ENCODE peak calls at places on chromosomes 7 and 10, in ten cellular contexts. U is RWPE1, T is body of pancreas, L is fibroblast of lung, V is progenitor cell of endocrine pancreas, J is fibroblast of mammary gland, I is nephron progenitor cell, W is astrocyte of the spinal cord, B is HL-60, Y is PC-3. E is an unnamed sample.

GRCh38 chr10:31929986-31930675 is 1.5 kb upstream of the ARHGAP12 start:
- DNase-seq in Y (no peak), I (no peak), L (peak), W (peak), J (peak), T (no peak), U (no peak), B (peak), V (no peak), E (no peak)

GRCh38 chr10:42836771-42837468 is 54.3 kb downstream of the BMS1 start:
- DNase-seq in Y (peak), W (peak), J (peak), T (peak), U (peak), B (no peak), V (no peak), L (peak), I (no peak), E (peak)

GRCh38 chr10:35506741-35507140 is 98.4 kb upstream of the GJD4 start:
- DNase-seq in B (no peak), W (no peak), U (no peak), J (no peak), T (no peak), V (no peak), L (no peak), I (no peak), Y (no peak), E (no peak)

GRCh38 chr7:50560865-50561351 is 4.3 kb downstream of the DDC start:
- DNase-seq in B (no peak), V (no peak), T (peak), L (no peak), J (no peak), Y (no peak), I (peak), U (no peak), W (no peak), E (no peak)

GRCh38 chr7:82323806-82324205 is 119.8 kb downstream of the CACNA2D1 start:
- DNase-seq in B (no peak), I (no peak), J (no peak), W (no peak), L (no peak), Y (no peak), T (no peak), V (no peak), U (no peak), E (no peak)

GRCh38 chr10:17007836-17008235 is 121.8 kb downstream of the CUBN start:
- DNase-seq in B (no peak), I (no peak), U (no peak), W (no peak), V (no peak), T (no peak), J (no peak), L (peak), Y (no peak), E (no peak)

GRCh38 chr7:30752979-30753378 is 1.0 kb downstream of the INMT start:
- DNase-seq in Y (no peak), L (peak), W (peak), V (no peak), T (peak), B (no peak), I (no peak), U (no peak), J (peak), E (peak)

GRCh38 chr10:44965651-44966097 is 6.1 kb downstream of the RASSF4 start:
- DNase-seq in V (no peak), J (no peak), U (no peak), Y (no peak), L (no peak), T (no peak), B (no peak), I (no peak), W (no peak), E (no peak)

GRCh38 chr10:110387983-110388681 is 83.4 kb upstream of the SMNDC1 start:
- DNase-seq in T (no peak), J (peak), W (no peak), U (no peak), V (no peak), I (no peak), L (peak), B (no peak), Y (no peak), E (no peak)

GRCh38 chr7:82050792-82051191 is 280.9 kb upstream of the HGF start:
- DNase-seq in I (no peak), T (no peak), V (no peak), U (no peak), W (peak), J (peak), Y (peak), L (peak), B (no peak), E (no peak)

GRCh38 chr7:153507885-153508284 is 544.3 kb upstream of the DPP6 start:
- DNase-seq in V (no peak), W (no peak), L (no peak), B (no peak), Y (no peak), J (no peak), I (no peak), T (no peak), U (no peak), E (no peak)

GRCh38 chr10:18164771-18165361 is 24.6 kb downstream of the CACNB2 start:
- DNase-seq in T (peak), J (peak), I (no peak), Y (peak), L (peak), B (no peak), W (peak), V (no peak), U (no peak), E (no peak)

GRCh38 chr7:124152859-124153692 is 120.2 kb upstream of the TMEM229A start:
- DNase-seq in J (peak), L (peak), T (peak), V (no peak), I (peak), U (peak), Y (peak), W (peak), B (no peak), E (no peak)

GRCh38 chr7:98014830-98015229 is 24.8 kb upstream of the OCM2 start:
- DNase-seq in W (no peak), I (no peak), V (no peak), T (no peak), U (no peak), L (no peak), J (no peak), Y (no peak), B (no peak), E (no peak)

GRCh38 chr10:75303045-75303777 is 67.5 kb upstream of the COMTD1 start:
- DNase-seq in T (no peak), L (no peak), V (no peak), Y (no peak), J (no peak), U (no peak), W (no peak), I (no peak), B (no peak), E (no peak)

GRCh38 chr7:45240187-45240776 is 82.7 kb downstream of the RAMP3 start:
- DNase-seq in L (no peak), U (peak), J (no peak), T (no peak), B (no peak), Y (peak), V (no peak), W (no peak), I (no peak), E (no peak)

GRCh38 chr7:101608772-101609713 is 20.1 kb downstream of the MYL10 start:
- DNase-seq in L (no peak), Y (peak), W (no peak), I (no peak), J (no peak), V (no peak), T (peak), B (no peak), U (peak), E (peak)

GRCh38 chr7:121557034-121557892 is 161.2 kb upstream of the FAM3C start:
- DNase-seq in V (no peak), I (no peak), W (peak), T (no peak), U (no peak), B (no peak), J (peak), Y (peak), L (no peak), E (peak)

GRCh38 chr10:59176241-59177030 is at the start of gene PHYHIPL:
- DNase-seq in Y (no peak), U (peak), T (peak), L (no peak), V (peak), W (no peak), B (no peak), I (peak), J (no peak), E (no peak)

GRCh38 chr10:77742172-77742571 is 104.6 kb upstream of the KCNMA1 start:
- DNase-seq in V (no peak), W (no peak), Y (no peak), U (no peak), L (no peak), B (no peak), T (no peak), I (no peak), J (no peak), E (no peak)

GRCh38 chr10:5968681-5969453 is 8.5 kb downstream of the IL15RA start:
- DNase-seq in T (peak), Y (no peak), U (no peak), B (no peak), W (no peak), J (no peak), I (no peak), V (peak), L (no peak), E (no peak)

GRCh38 chr10:109894516-109894915 is 28.8 kb downstream of the XPNPEP1 start:
- DNase-seq in J (peak), L (peak), W (peak), B (peak), V (no peak), U (peak), I (no peak), T (peak), Y (no peak), E (peak)

GRCh38 chr10:95312264-95312663 is 21.5 kb upstream of the PDLIM1 start:
- DNase-seq in I (no peak), B (no peak), J (no peak), L (no peak), Y (no peak), T (peak), V (no peak), U (no peak), W (no peak), E (no peak)

GRCh38 chr7:45975847-45976484 is 54.9 kb upstream of the IGFBP3 start:
- DNase-seq in J (no peak), L (no peak), V (no peak), I (no peak), U (no peak), T (no peak), W (no peak), Y (no peak), B (no peak), E (no peak)

GRCh38 chr7:51141451-51141971 is 175.1 kb downstream of the COBL start:
- DNase-seq in I (no peak), W (peak), V (no peak), L (peak), U (peak), T (peak), J (peak), Y (peak), B (no peak), E (no peak)

GRCh38 chr10:63711361-63711760 is 190.2 kb downstream of the REEP3 start:
- DNase-seq in U (no peak), I (no peak), Y (peak), V (no peak), T (peak), L (peak), B (no peak), W (peak), J (peak), E (no peak)

GRCh38 chr7:155224116-155224811 is 73.4 kb upstream of the INSIG1 start:
- DNase-seq in I (no peak), T (no peak), Y (no peak), J (no peak), U (no peak), B (no peak), W (no peak), L (no peak), V (no peak), E (no peak)

GRCh38 chr10:22042557-22043326 is 39.2 kb upstream of the DNAJC1 start:
- DNase-seq in V (no peak), B (no peak), T (no peak), Y (no peak), J (no peak), W (peak), I (no peak), U (no peak), L (no peak), E (no peak)

GRCh38 chr7:33764752-33765451 is 140.4 kb upstream of the BMPER start:
- DNase-seq in L (peak), W (peak), J (peak), Y (peak), T (peak), V (no peak), U (no peak), B (no peak), I (no peak), E (no peak)

GRCh38 chr10:44030132-44030531 is 354.8 kb downstream of the CXCL12 start:
- DNase-seq in B (peak), T (no peak), L (no peak), V (no peak), Y (peak), J (no peak), U (no peak), I (no peak), W (no peak), E (no peak)

GRCh38 chr7:2010101-2010500 is 222.6 kb downstream of the MAD1L1 start:
- DNase-seq in Y (no peak), J (no peak), U (no peak), B (no peak), T (no peak), L (no peak), V (no peak), W (no peak), I (no peak), E (no peak)

GRCh38 chr10:119750391-119751230 is 24.8 kb downstream of the INPP5F start:
- DNase-seq in L (peak), W (peak), Y (peak), U (peak), J (peak), T (peak), I (peak), B (peak), V (peak), E (peak)

GRCh38 chr10:121531830-121532178 is 66.4 kb downstream of the FGFR2 start:
- DNase-seq in T (no peak), B (no peak), V (no peak), Y (no peak), I (no peak), W (no peak), L (no peak), J (no peak), U (no peak), E (no peak)

GRCh38 chr10:55629792-55630490 is 731.1 kb downstream of the ZWINT start:
- DNase-seq in I (peak), T (peak), U (peak), Y (peak), J (peak), L (peak), V (peak), B (no peak), W (peak), E (no peak)

GRCh38 chr10:22386396-22386928 is 41.2 kb downstream of the SPAG6 start:
- DNase-seq in L (no peak), I (peak), J (no peak), B (peak), Y (no peak), T (no peak), V (no peak), W (no peak), U (no peak), E (no peak)

GRCh38 chr7:149202831-149203231 is 7.5 kb downstream of the ZNF282 start:
- DNase-seq in V (no peak), L (no peak), J (peak), U (no peak), W (peak), T (no peak), Y (no peak), B (no peak), I (no peak), E (no peak)

GRCh38 chr7:79050592-79050991 is 402.9 kb downstream of the MAGI2 start:
- DNase-seq in W (peak), Y (peak), T (no peak), U (peak), V (no peak), L (peak), J (peak), I (no peak), B (no peak), E (no peak)

GRCh38 chr7:147245274-147245673 is 1128.7 kb downstream of the CNTNAP2 start:
- DNase-seq in J (peak), B (peak), W (peak), L (peak), T (peak), Y (peak), V (no peak), U (peak), I (peak), E (peak)

GRCh38 chr7:143329471-143330170 is 13.7 kb downstream of the CLCN1 start:
- DNase-seq in T (no peak), B (no peak), J (no peak), W (no peak), U (no peak), Y (no peak), L (no peak), I (no peak), V (no peak), E (no peak)
- TF ChIP-seq CTCF in T (no peak), B (no peak), J (no peak), W (no peak), U (no peak), Y (peak), L (no peak), I (no peak), V (no peak), E (no peak)

GRCh38 chr7:17302575-17303142 is 4.2 kb downstream of the AHR start:
- DNase-seq in B (no peak), L (peak), Y (peak), J (peak), W (peak), I (no peak), V (no peak), T (no peak), U (no peak), E (no peak)
- TF ChIP-seq CTCF in B (no peak), L (peak), Y (peak), J (peak), W (peak), I (no peak), V (no peak), T (peak), U (peak), E (no peak)

DNA sequence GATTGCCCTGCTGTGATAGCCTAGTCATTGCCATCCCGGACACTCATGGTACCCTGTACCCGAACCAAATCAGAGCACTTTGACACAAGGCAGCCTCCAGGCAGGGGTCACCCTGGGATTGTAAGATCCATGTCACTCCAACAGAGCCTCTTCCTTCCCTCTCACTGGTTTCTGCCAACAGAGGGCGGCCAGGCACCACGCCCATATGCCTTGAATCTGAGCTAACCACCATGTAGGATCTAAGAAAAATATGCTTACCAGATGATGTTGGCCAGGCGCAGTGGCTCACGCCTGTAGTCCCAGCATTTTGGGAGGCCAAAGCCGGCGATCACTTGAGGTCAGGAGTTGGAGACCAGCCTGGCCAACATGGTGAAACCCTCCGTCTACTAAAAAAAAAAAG is 389.2 kb upstream of the KLF6 start:
- DNase-seq in L (no peak), V (no peak), J (peak), B (no peak), U (no peak), W (no peak), Y (peak), I (no peak), T (no peak), E (no peak)
- TF ChIP-seq CTCF in L (no peak), V (no peak), J (no peak), B (no peak), U (no peak), W (no peak), Y (peak), I (no peak), T (no peak), E (no peak)

DNA sequence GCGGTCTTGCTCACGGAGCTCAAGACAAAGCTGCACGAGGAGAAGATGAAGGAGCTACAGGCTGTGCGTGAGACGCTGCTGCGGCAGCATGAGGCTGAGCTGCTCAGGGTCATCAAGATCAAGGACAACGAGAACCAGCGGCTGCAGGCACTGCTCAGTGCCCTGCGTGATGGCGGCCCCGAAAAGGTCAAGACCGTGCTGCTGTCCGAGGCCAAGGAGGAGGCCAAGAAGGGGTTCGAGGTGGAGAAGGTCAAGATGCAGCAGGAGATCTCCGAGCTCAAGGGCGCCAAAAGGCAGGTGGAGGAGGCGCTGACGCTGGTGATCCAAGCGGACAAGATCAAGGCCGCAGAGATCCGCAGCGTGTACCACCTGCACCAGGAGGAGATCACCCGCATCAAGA is 51.4 kb downstream of the JAKMIP3 start:
- DNase-seq in B (no peak), U (no peak), J (no peak), V (no peak), T (no peak), I (no peak), W (no peak), L (no peak), Y (no peak), E (no peak)
- TF ChIP-seq CTCF in B (no peak), U (no peak), J (no peak), V (no peak), T (no peak), I (no peak), W (no peak), L (no peak), Y (no peak), E (no peak)

GRCh38 chr10:30398788-30399187 is 35.2 kb upstream of the MAP3K8 start:
- DNase-seq in U (no peak), B (no peak), V (no peak), I (no peak), W (no peak), L (no peak), T (no peak), J (no peak), Y (no peak), E (no peak)
- TF ChIP-seq CTCF in U (no peak), B (no peak), V (no peak), I (no peak), W (no peak), L (no peak), T (no peak), J (peak), Y (no peak), E (no peak)

DNA sequence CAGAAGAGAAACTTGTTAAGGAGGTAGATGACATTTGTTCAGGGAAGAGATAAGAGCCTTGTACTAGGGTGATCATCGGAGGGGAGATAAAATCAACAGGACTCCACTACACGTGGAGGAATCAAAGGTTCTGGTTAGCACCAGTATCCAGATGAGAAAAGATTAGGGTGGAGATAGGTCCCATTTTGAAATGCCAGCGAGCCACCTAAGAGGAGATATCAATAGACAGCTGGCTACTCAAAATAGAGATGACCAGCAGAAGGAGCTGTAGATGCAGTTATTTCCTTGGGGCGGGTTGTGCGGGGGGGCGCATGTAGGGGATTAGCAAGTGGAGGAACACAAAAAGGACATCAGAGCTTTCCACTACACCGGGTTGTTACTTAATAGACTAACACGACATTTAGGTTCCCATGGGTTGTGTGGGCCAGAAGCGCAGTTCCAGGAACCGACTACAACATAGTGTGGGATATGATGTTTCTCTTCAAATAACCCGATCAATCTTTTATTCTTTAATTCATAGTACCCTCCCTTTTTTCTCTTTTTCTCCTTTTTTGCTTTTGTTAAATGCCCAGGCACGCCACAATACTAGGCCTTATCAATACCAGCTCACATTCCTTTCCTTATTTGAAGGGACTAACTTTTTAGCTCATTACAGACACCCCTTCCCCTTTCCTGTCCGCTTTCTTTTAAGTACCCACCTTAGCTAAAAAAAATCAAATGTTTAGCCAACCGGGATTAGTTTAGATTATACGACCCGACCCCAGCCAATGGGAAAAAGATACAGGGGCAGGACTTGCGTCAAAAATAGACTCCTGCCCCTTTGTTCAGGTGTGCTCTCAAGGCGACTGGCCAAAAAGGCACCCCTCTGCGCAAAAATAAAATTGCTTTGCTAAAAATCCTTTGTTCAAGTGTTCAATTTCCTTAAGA is 2.0 kb upstream of the KIF11 start:
- DNase-seq in Y (peak), J (peak), U (no peak), V (peak), W (peak), I (peak), T (peak), L (peak), B (peak), E (peak)
- TF ChIP-seq CTCF in Y (peak), J (peak), U (no peak), V (peak), W (peak), I (no peak), T (no peak), L (peak), B (peak), E (no peak)

E was measured in transverse colon.